ENCODE peak calls at places on chromosomes 6 and 20, in nine cellular contexts. E, X, D, C, K, G, I, U and Q are unnamed samples.

GRCh38 chr6:156953125-156953477 is 175.9 kb downstream of the ARID1B start:
- DNase-seq in X (no peak), C (no peak), U (no peak), E (no peak), G (no peak), K (no peak), I (no peak), D (no peak), Q (no peak)

GRCh38 chr6:53813096-53813495 is 18.3 kb downstream of the LRRC1 start:
- DNase-seq in X (no peak), G (no peak), D (no peak), K (no peak), C (no peak), U (no peak), I (no peak), E (no peak), Q (no peak)

GRCh38 chr6:22437665-22438064 is 131.7 kb upstream of the HDGFL1 start:
- DNase-seq in X (no peak), C (no peak), G (no peak), U (no peak), K (no peak), E (no peak), D (peak), I (no peak), Q (no peak)

GRCh38 chr6:36309900-36310299 is 26.8 kb downstream of the BNIP5 start:
- DNase-seq in U (no peak), G (no peak), K (no peak), E (no peak), D (no peak), C (no peak), I (no peak), X (no peak), Q (no peak)

GRCh38 chr6:163356324-163356723 is 58.2 kb upstream of the QKI start:
- DNase-seq in E (no peak), K (no peak), X (peak), G (no peak), I (no peak), C (peak), U (no peak), D (peak), Q (peak)

GRCh38 chr6:108501559-108501958 is 59.2 kb upstream of the FOXO3 start:
- DNase-seq in C (no peak), X (no peak), G (no peak), K (no peak), U (no peak), D (peak), I (no peak), E (no peak), Q (no peak)

GRCh38 chr6:168096271-168096764 is 17.3 kb upstream of the FRMD1 start:
- DNase-seq in U (no peak), D (no peak), X (peak), E (no peak), K (no peak), I (no peak), G (no peak), C (no peak), Q (no peak)

GRCh38 chr6:156982168-156982567 is 205.0 kb downstream of the ARID1B start:
- DNase-seq in I (no peak), X (no peak), U (no peak), D (no peak), E (no peak), G (no peak), C (no peak), K (no peak), Q (no peak)

GRCh38 chr20:38167851-38168760 is 3.0 kb upstream of the TGM2 start:
- DNase-seq in C (no peak), D (peak), X (no peak), E (no peak), U (peak), G (no peak), I (peak), K (peak), Q (no peak)

GRCh38 chr6:89410231-89411018 is 1.6 kb downstream of the RRAGD start:
- DNase-seq in C (no peak), U (no peak), I (no peak), D (no peak), G (no peak), K (no peak), X (no peak), E (no peak), Q (no peak)

GRCh38 chr6:3822747-3823445 is 26.3 kb upstream of the FAM50B start:
- DNase-seq in I (no peak), U (no peak), C (no peak), E (no peak), D (no peak), K (no peak), X (peak), G (no peak), Q (no peak)

GRCh38 chr6:139407718-139408222 is 33.3 kb upstream of the CITED2 start:
- DNase-seq in K (no peak), I (peak), E (no peak), D (peak), G (no peak), X (no peak), C (no peak), U (no peak), Q (no peak)

GRCh38 chr6:7115452-7116223 is 7.9 kb downstream of the RREB1 start:
- DNase-seq in C (no peak), E (peak), X (no peak), G (no peak), U (no peak), K (peak), I (no peak), D (no peak), Q (no peak)

GRCh38 chr20:44115762-44116644 is 71.0 kb downstream of the JPH2 start:
- DNase-seq in I (no peak), E (no peak), K (no peak), D (no peak), U (no peak), X (peak), G (no peak), C (no peak), Q (no peak)

GRCh38 chr6:138944412-138944811 is 43.6 kb downstream of the REPS1 start:
- DNase-seq in C (no peak), D (peak), X (no peak), G (no peak), I (peak), E (no peak), K (no peak), U (no peak), Q (no peak)

GRCh38 chr20:10721112-10721896 is 47.5 kb upstream of the JAG1 start:
- DNase-seq in E (no peak), X (no peak), U (no peak), G (no peak), K (no peak), I (no peak), D (peak), C (no peak), Q (no peak)

GRCh38 chr20:48060841-48061720 is 275.8 kb upstream of the SULF2 start:
- DNase-seq in G (no peak), X (no peak), U (no peak), C (no peak), I (no peak), D (no peak), K (no peak), E (no peak), Q (no peak)

GRCh38 chr6:52399511-52400315 is 20.4 kb upstream of the EFHC1 start:
- DNase-seq in C (no peak), G (no peak), X (no peak), E (peak), U (peak), K (no peak), D (peak), I (peak), Q (no peak)

GRCh38 chr20:64101731-64102621 is 5.4 kb downstream of the NPBWR2 start:
- DNase-seq in X (peak), K (no peak), I (peak), G (no peak), U (no peak), E (peak), D (no peak), C (no peak), Q (no peak)

GRCh38 chr6:47187883-47188587 is 121.7 kb downstream of the TNFRSF21 start:
- DNase-seq in K (no peak), E (no peak), X (no peak), D (peak), G (no peak), C (no peak), U (peak), I (no peak), Q (no peak)

GRCh38 chr6:73803562-73804221 is 107.7 kb downstream of the CD109 start:
- DNase-seq in K (peak), E (no peak), I (peak), U (peak), D (peak), G (no peak), X (no peak), C (no peak), Q (no peak)

GRCh38 chr6:56370591-56371198 is 123.3 kb upstream of the COL21A1 start:
- DNase-seq in K (peak), U (peak), C (no peak), X (no peak), G (no peak), I (peak), E (peak), D (peak), Q (no peak)

GRCh38 chr20:21393142-21393541 is 4.2 kb downstream of the NKX2-4 start:
- DNase-seq in X (no peak), E (no peak), C (no peak), K (no peak), G (no peak), U (no peak), D (no peak), I (no peak), Q (no peak)

GRCh38 chr6:149456311-149457021 is 28.3 kb downstream of the ZC3H12D start:
- DNase-seq in K (no peak), U (no peak), C (no peak), I (no peak), G (no peak), E (no peak), X (peak), D (no peak), Q (no peak)

GRCh38 chr20:57547250-57547649 is 13.7 kb upstream of the PCK1 start:
- DNase-seq in X (no peak), D (peak), U (peak), K (no peak), C (no peak), I (peak), G (no peak), E (no peak), Q (no peak)

GRCh38 chr6:75285156-75285639 is 606 bp upstream of the TMEM30A start:
- DNase-seq in G (no peak), I (no peak), D (no peak), E (no peak), C (no peak), K (no peak), U (no peak), X (no peak), Q (no peak)

GRCh38 chr20:20477444-20478041 is 109.6 kb downstream of the INSM1 start:
- DNase-seq in C (no peak), D (no peak), X (no peak), E (no peak), I (no peak), U (no peak), G (no peak), K (no peak), Q (no peak)

GRCh38 chr20:4592316-4593148 is 129.2 kb upstream of the PRND start:
- DNase-seq in E (no peak), G (no peak), D (no peak), U (peak), I (peak), X (peak), C (no peak), K (no peak), Q (no peak)

GRCh38 chr6:136181858-136182257 is 68.3 kb downstream of the MTFR2 start:
- DNase-seq in I (no peak), X (no peak), U (no peak), D (no peak), C (no peak), G (no peak), K (no peak), E (no peak), Q (no peak)

GRCh38 chr6:166056637-166057036 is 111.0 kb downstream of the TBXT start:
- DNase-seq in D (peak), X (no peak), C (no peak), K (peak), I (no peak), G (no peak), E (no peak), U (no peak), Q (no peak)

GRCh38 chr6:31588871-31589650 is 3.0 kb downstream of the LST1 start:
- DNase-seq in G (no peak), K (no peak), C (no peak), I (no peak), U (no peak), D (no peak), X (no peak), E (no peak), Q (no peak)

GRCh38 chr6:31587791-31588777 is 2.0 kb downstream of the LST1 start:
- DNase-seq in K (no peak), D (no peak), U (no peak), G (no peak), X (no peak), E (no peak), I (no peak), C (no peak), Q (no peak)

GRCh38 chr6:31586013-31586412 is at the start of gene LST1:
- DNase-seq in E (no peak), U (no peak), G (no peak), I (no peak), K (no peak), C (no peak), D (no peak), X (no peak), Q (no peak)

GRCh38 chr6:31585531-31585930 is 546 bp upstream of the LST1 start:
- DNase-seq in X (no peak), K (no peak), D (no peak), U (peak), G (no peak), C (no peak), I (peak), E (no peak), Q (no peak)

GRCh38 chr6:31586596-31586995 is 519 bp downstream of the LST1 start:
- DNase-seq in X (peak), K (no peak), C (no peak), D (no peak), G (no peak), E (no peak), I (no peak), U (no peak), Q (no peak)
- H3K4me3 ChIP-seq in X (peak), K (no peak), C (no peak), D (no peak), G (no peak), E (no peak), I (no peak), U (no peak), Q (no peak)

GRCh38 chr20:17971571-17972013 is 2.8 kb downstream of the MGME1 start:
- DNase-seq in G (no peak), D (peak), U (peak), X (no peak), C (no peak), I (no peak), K (no peak), E (no peak), Q (no peak)

GRCh38 chr20:17969276-17969883 is 562 bp downstream of the MGME1 start:
- DNase-seq in G (no peak), I (peak), E (peak), X (no peak), D (no peak), K (no peak), U (peak), C (no peak), Q (no peak)

GRCh38 chr20:17967595-17968365 is 814 bp downstream of the SNX5 start:
- DNase-seq in U (no peak), I (no peak), G (peak), X (no peak), K (no peak), E (peak), C (no peak), D (peak), Q (no peak)

GRCh38 chr20:17968366-17969275 is at the start of the genes MGME1 and SNX5:
- DNase-seq in D (peak), C (peak), E (peak), X (peak), K (peak), U (peak), I (peak), G (peak), Q (peak)

DNA sequence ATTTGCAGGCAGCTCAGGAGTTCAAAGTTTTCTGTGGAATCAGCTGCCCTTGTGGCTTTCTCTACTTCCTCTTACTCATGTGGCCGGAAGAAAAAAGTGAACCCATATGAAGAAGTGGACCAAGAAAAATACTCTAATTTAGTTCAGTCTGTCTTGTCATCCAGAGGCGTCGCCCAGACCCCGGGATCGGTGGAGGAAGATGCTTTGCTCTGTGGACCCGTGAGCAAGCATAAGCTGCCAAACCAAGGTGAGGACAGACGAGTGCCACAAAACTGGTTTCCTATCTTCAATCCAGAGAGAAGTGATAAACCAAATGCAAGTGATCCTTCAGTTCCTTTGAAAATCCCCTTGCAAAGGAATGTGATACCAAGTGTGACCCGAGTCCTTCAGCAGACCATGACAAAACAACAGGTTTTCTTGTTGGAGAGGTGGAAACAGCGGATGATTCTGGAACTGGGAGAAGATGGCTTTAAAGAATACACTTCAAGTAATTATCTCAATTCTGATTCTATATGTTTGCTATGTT is 1.1 kb downstream of the MGME1 start:
- DNase-seq in E (peak), U (peak), X (no peak), G (no peak), D (peak), K (no peak), C (no peak), I (no peak), Q (no peak)
- TF ChIP-seq POLR2A in E (no peak), U (peak), X (no peak), G (no peak), D (no peak), K (no peak), C (no peak), I (no peak), Q (peak)

DNA sequence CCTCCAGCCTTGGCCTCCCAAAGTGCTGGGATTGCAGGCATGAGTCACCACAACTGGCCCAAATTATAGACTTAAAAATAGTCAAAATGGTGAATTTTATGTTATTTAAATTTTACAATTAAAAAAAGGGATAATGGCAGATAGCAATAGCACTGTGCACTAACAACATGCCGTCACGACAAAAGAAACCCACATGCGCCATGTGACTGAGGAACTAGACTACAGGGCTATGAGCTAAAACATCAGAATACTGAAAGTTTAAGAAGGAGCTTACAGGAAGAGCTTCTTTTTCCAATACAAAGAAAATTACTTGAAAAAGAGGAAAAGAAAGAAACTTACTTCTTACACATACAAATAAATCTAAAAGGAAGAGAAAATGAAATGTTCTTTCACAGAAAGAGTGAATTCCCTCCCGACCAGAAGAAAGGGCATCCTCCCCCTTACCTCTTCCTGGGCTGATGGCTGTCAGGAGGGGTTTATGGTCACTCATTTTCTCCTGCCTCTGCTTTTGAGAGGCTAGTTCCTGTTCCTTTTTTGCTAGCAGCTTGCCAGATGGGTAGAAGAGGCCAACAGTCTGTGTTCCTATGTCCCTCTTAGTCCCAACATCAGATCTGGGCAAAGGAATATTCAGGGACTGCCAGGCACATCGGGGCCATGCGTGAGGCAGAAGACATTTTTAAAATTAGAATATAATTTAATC is 54.5 kb downstream of the DZANK1 start:
- DNase-seq in D (no peak), U (no peak), E (no peak), G (no peak), X (no peak), K (no peak), I (no peak), C (no peak), Q (no peak)
- H3K4me3 ChIP-seq in D (no peak), U (no peak), E (no peak), G (no peak), X (no peak), K (no peak), I (no peak), C (no peak), Q (no peak)

GRCh38 chr6:97497713-97498331 is 214.8 kb upstream of the MMS22L start:
- DNase-seq in G (no peak), X (no peak), E (peak), D (peak), I (peak), U (peak), C (peak), K (peak), Q (peak)

DNA sequence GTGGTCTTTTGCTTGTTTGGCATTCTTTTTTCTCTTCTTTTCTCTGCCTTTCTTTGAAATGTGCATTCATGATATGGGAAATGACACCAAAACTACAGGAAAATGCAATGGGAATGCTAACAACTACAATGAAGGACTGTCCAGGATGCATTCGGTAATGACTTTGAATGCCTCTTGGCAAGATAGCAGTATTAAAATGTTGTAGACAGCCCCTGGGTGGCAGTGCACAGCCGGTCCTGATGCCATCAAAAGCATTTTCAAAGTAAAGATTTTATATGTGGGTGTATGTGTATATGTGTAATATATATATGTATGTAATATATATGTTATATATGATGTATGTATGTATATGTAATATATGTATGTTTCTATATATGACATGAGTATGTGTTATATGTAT is 218.9 kb upstream of the MMS22L start:
- DNase-seq in U (no peak), G (no peak), C (no peak), X (no peak), D (no peak), E (no peak), K (no peak), I (no peak), Q (no peak)
- TF ChIP-seq POLR2A in U (no peak), G (no peak), C (no peak), X (no peak), D (no peak), E (no peak), K (no peak), I (no peak), Q (no peak)

GRCh38 chr6:42523158-42523814 is 40.5 kb upstream of the UBR2 start:
- DNase-seq in U (no peak), D (peak), G (no peak), I (no peak), C (no peak), E (no peak), K (no peak), X (no peak), Q (no peak)
- H3K4me3 ChIP-seq in U (no peak), D (no peak), G (no peak), I (no peak), C (peak), E (no peak), K (no peak), X (no peak), Q (no peak)